ENCODE peak calls at places on chromosomes 11 and 22, in nine cellular contexts. One of them, this sample, is unnamed.

GRCh38 chr22:32473388-32473952 is 1.1 kb upstream of the FBXO7 start:
- ATAC-seq in right cardiac atrium: no peak
- ATAC-seq in sciatic nerve: peak
- ATAC-seq in CD8-positive, alpha-beta T cell: no peak
- ATAC-seq in left colon: peak
- ATAC-seq in activated CD8-positive, alpha-beta T cell treated with anti-CD3 and anti-CD28 coated beads for 36 hours: peak
- ATAC-seq in lower lobe of right lung: peak
- ATAC-seq in HepG2: peak
- ATAC-seq in activated B cell treated with CpG ODN at 0.5 μM for 24 hours: no peak
- ATAC-seq in this sample: no peak

GRCh38 chr11:62708423-62709261 is 1.2 kb downstream of the GNG3 start:
- ATAC-seq in right cardiac atrium: no peak
- ATAC-seq in sciatic nerve: peak
- ATAC-seq in CD8-positive, alpha-beta T cell: peak
- ATAC-seq in left colon: peak
- ATAC-seq in activated CD8-positive, alpha-beta T cell treated with anti-CD3 and anti-CD28 coated beads for 36 hours: peak
- ATAC-seq in lower lobe of right lung: peak
- ATAC-seq in HepG2: no peak
- ATAC-seq in activated B cell treated with CpG ODN at 0.5 μM for 24 hours: peak
- ATAC-seq in this sample: no peak

GRCh38 chr11:18794956-18795355 is 3.4 kb upstream of the PTPN5 start:
- ATAC-seq in right cardiac atrium: no peak
- ATAC-seq in sciatic nerve: no peak
- ATAC-seq in CD8-positive, alpha-beta T cell: no peak
- ATAC-seq in left colon: no peak
- ATAC-seq in activated CD8-positive, alpha-beta T cell treated with anti-CD3 and anti-CD28 coated beads for 36 hours: no peak
- ATAC-seq in lower lobe of right lung: no peak
- ATAC-seq in HepG2: no peak
- ATAC-seq in activated B cell treated with CpG ODN at 0.5 μM for 24 hours: no peak
- ATAC-seq in this sample: no peak

GRCh38 chr11:69167130-69167915 is 11.6 kb downstream of the SMIM38 start:
- ATAC-seq in right cardiac atrium: peak
- ATAC-seq in sciatic nerve: no peak
- ATAC-seq in CD8-positive, alpha-beta T cell: no peak
- ATAC-seq in left colon: no peak
- ATAC-seq in activated CD8-positive, alpha-beta T cell treated with anti-CD3 and anti-CD28 coated beads for 36 hours: no peak
- ATAC-seq in lower lobe of right lung: no peak
- ATAC-seq in HepG2: no peak
- ATAC-seq in activated B cell treated with CpG ODN at 0.5 μM for 24 hours: no peak
- ATAC-seq in this sample: no peak

GRCh38 chr11:45993438-45994064 is 71.1 kb downstream of the LARGE2 start:
- ATAC-seq in right cardiac atrium: peak
- ATAC-seq in sciatic nerve: peak
- ATAC-seq in CD8-positive, alpha-beta T cell: no peak
- ATAC-seq in left colon: no peak
- ATAC-seq in activated CD8-positive, alpha-beta T cell treated with anti-CD3 and anti-CD28 coated beads for 36 hours: no peak
- ATAC-seq in lower lobe of right lung: peak
- ATAC-seq in HepG2: no peak
- ATAC-seq in activated B cell treated with CpG ODN at 0.5 μM for 24 hours: no peak
- ATAC-seq in this sample: peak

GRCh38 chr11:128903248-128904041 is 12.3 kb downstream of the KCNJ5 start:
- ATAC-seq in right cardiac atrium: peak
- ATAC-seq in sciatic nerve: peak
- ATAC-seq in CD8-positive, alpha-beta T cell: no peak
- ATAC-seq in left colon: no peak
- ATAC-seq in activated CD8-positive, alpha-beta T cell treated with anti-CD3 and anti-CD28 coated beads for 36 hours: no peak
- ATAC-seq in lower lobe of right lung: peak
- ATAC-seq in HepG2: no peak
- ATAC-seq in activated B cell treated with CpG ODN at 0.5 μM for 24 hours: no peak
- ATAC-seq in this sample: peak

GRCh38 chr11:40280161-40281054 is 1179.0 kb downstream of the LRRC4C start:
- ATAC-seq in right cardiac atrium: peak
- ATAC-seq in sciatic nerve: peak
- ATAC-seq in CD8-positive, alpha-beta T cell: no peak
- ATAC-seq in left colon: no peak
- ATAC-seq in activated CD8-positive, alpha-beta T cell treated with anti-CD3 and anti-CD28 coated beads for 36 hours: no peak
- ATAC-seq in lower lobe of right lung: no peak
- ATAC-seq in HepG2: no peak
- ATAC-seq in activated B cell treated with CpG ODN at 0.5 μM for 24 hours: no peak
- ATAC-seq in this sample: no peak

GRCh38 chr11:59962103-59962474 is 1.7 kb upstream of the OOSP4A start:
- ATAC-seq in right cardiac atrium: no peak
- ATAC-seq in sciatic nerve: no peak
- ATAC-seq in CD8-positive, alpha-beta T cell: no peak
- ATAC-seq in left colon: peak
- ATAC-seq in activated CD8-positive, alpha-beta T cell treated with anti-CD3 and anti-CD28 coated beads for 36 hours: no peak
- ATAC-seq in lower lobe of right lung: no peak
- ATAC-seq in HepG2: peak
- ATAC-seq in activated B cell treated with CpG ODN at 0.5 μM for 24 hours: no peak
- ATAC-seq in this sample: no peak

GRCh38 chr22:28892175-28892731 is 8.9 kb downstream of the ZNRF3 start:
- ATAC-seq in right cardiac atrium: no peak
- ATAC-seq in sciatic nerve: no peak
- ATAC-seq in CD8-positive, alpha-beta T cell: no peak
- ATAC-seq in left colon: peak
- ATAC-seq in activated CD8-positive, alpha-beta T cell treated with anti-CD3 and anti-CD28 coated beads for 36 hours: no peak
- ATAC-seq in lower lobe of right lung: peak
- ATAC-seq in HepG2: peak
- ATAC-seq in activated B cell treated with CpG ODN at 0.5 μM for 24 hours: no peak
- ATAC-seq in this sample: no peak

GRCh38 chr11:129333873-129334272 is 41.8 kb upstream of the BARX2 start:
- ATAC-seq in right cardiac atrium: no peak
- ATAC-seq in sciatic nerve: no peak
- ATAC-seq in CD8-positive, alpha-beta T cell: no peak
- ATAC-seq in left colon: no peak
- ATAC-seq in activated CD8-positive, alpha-beta T cell treated with anti-CD3 and anti-CD28 coated beads for 36 hours: no peak
- ATAC-seq in lower lobe of right lung: no peak
- ATAC-seq in HepG2: peak
- ATAC-seq in activated B cell treated with CpG ODN at 0.5 μM for 24 hours: no peak
- ATAC-seq in this sample: no peak

GRCh38 chr11:130477646-130478203 is 29.3 kb downstream of the ADAMTS15 start:
- ATAC-seq in right cardiac atrium: no peak
- ATAC-seq in sciatic nerve: peak
- ATAC-seq in CD8-positive, alpha-beta T cell: no peak
- ATAC-seq in left colon: no peak
- ATAC-seq in activated CD8-positive, alpha-beta T cell treated with anti-CD3 and anti-CD28 coated beads for 36 hours: no peak
- ATAC-seq in lower lobe of right lung: no peak
- ATAC-seq in HepG2: no peak
- ATAC-seq in activated B cell treated with CpG ODN at 0.5 μM for 24 hours: no peak
- ATAC-seq in this sample: no peak

GRCh38 chr11:120903686-120904085 is 120.2 kb upstream of the TBCEL start:
- ATAC-seq in right cardiac atrium: no peak
- ATAC-seq in sciatic nerve: no peak
- ATAC-seq in CD8-positive, alpha-beta T cell: no peak
- ATAC-seq in left colon: no peak
- ATAC-seq in activated CD8-positive, alpha-beta T cell treated with anti-CD3 and anti-CD28 coated beads for 36 hours: no peak
- ATAC-seq in lower lobe of right lung: no peak
- ATAC-seq in HepG2: no peak
- ATAC-seq in activated B cell treated with CpG ODN at 0.5 μM for 24 hours: no peak
- ATAC-seq in this sample: no peak

GRCh38 chr22:31952459-31952858 is 8.1 kb downstream of the YWHAH start:
- ATAC-seq in right cardiac atrium: peak
- ATAC-seq in sciatic nerve: peak
- ATAC-seq in CD8-positive, alpha-beta T cell: no peak
- ATAC-seq in left colon: no peak
- ATAC-seq in activated CD8-positive, alpha-beta T cell treated with anti-CD3 and anti-CD28 coated beads for 36 hours: no peak
- ATAC-seq in lower lobe of right lung: no peak
- ATAC-seq in HepG2: no peak
- ATAC-seq in activated B cell treated with CpG ODN at 0.5 μM for 24 hours: no peak
- ATAC-seq in this sample: peak

GRCh38 chr11:64608260-64608538 is 17.2 kb downstream of the SLC22A12 start:
- ATAC-seq in right cardiac atrium: no peak
- ATAC-seq in sciatic nerve: no peak
- ATAC-seq in CD8-positive, alpha-beta T cell: no peak
- ATAC-seq in left colon: no peak
- ATAC-seq in activated CD8-positive, alpha-beta T cell treated with anti-CD3 and anti-CD28 coated beads for 36 hours: no peak
- ATAC-seq in lower lobe of right lung: no peak
- ATAC-seq in HepG2: no peak
- ATAC-seq in activated B cell treated with CpG ODN at 0.5 μM for 24 hours: no peak
- ATAC-seq in this sample: no peak

GRCh38 chr11:7569044-7569443 is 55.2 kb downstream of the PPFIBP2 start:
- ATAC-seq in right cardiac atrium: no peak
- ATAC-seq in sciatic nerve: no peak
- ATAC-seq in CD8-positive, alpha-beta T cell: no peak
- ATAC-seq in left colon: no peak
- ATAC-seq in activated CD8-positive, alpha-beta T cell treated with anti-CD3 and anti-CD28 coated beads for 36 hours: no peak
- ATAC-seq in lower lobe of right lung: no peak
- ATAC-seq in HepG2: no peak
- ATAC-seq in activated B cell treated with CpG ODN at 0.5 μM for 24 hours: no peak
- ATAC-seq in this sample: no peak

GRCh38 chr11:115111066-115111465 is 393.1 kb downstream of the CADM1 start:
- ATAC-seq in right cardiac atrium: no peak
- ATAC-seq in sciatic nerve: no peak
- ATAC-seq in CD8-positive, alpha-beta T cell: no peak
- ATAC-seq in left colon: no peak
- ATAC-seq in activated CD8-positive, alpha-beta T cell treated with anti-CD3 and anti-CD28 coated beads for 36 hours: no peak
- ATAC-seq in lower lobe of right lung: no peak
- ATAC-seq in HepG2: no peak
- ATAC-seq in activated B cell treated with CpG ODN at 0.5 μM for 24 hours: no peak
- ATAC-seq in this sample: no peak

GRCh38 chr11:44632466-44633123 is 67.1 kb downstream of the CD82 start:
- ATAC-seq in right cardiac atrium: peak
- ATAC-seq in sciatic nerve: no peak
- ATAC-seq in CD8-positive, alpha-beta T cell: no peak
- ATAC-seq in left colon: peak
- ATAC-seq in activated CD8-positive, alpha-beta T cell treated with anti-CD3 and anti-CD28 coated beads for 36 hours: peak
- ATAC-seq in lower lobe of right lung: peak
- ATAC-seq in HepG2: peak
- ATAC-seq in activated B cell treated with CpG ODN at 0.5 μM for 24 hours: peak
- ATAC-seq in this sample: no peak

GRCh38 chr11:43555811-43556210 is 124.7 kb upstream of the HSD17B12 start:
- ATAC-seq in right cardiac atrium: peak
- ATAC-seq in sciatic nerve: peak
- ATAC-seq in CD8-positive, alpha-beta T cell: no peak
- ATAC-seq in left colon: no peak
- ATAC-seq in activated CD8-positive, alpha-beta T cell treated with anti-CD3 and anti-CD28 coated beads for 36 hours: no peak
- ATAC-seq in lower lobe of right lung: peak
- ATAC-seq in HepG2: no peak
- ATAC-seq in activated B cell treated with CpG ODN at 0.5 μM for 24 hours: no peak
- ATAC-seq in this sample: peak

GRCh38 chr22:35488513-35488912 is 52.1 kb upstream of the RASD2 start:
- ATAC-seq in right cardiac atrium: no peak
- ATAC-seq in sciatic nerve: no peak
- ATAC-seq in CD8-positive, alpha-beta T cell: no peak
- ATAC-seq in left colon: peak
- ATAC-seq in activated CD8-positive, alpha-beta T cell treated with anti-CD3 and anti-CD28 coated beads for 36 hours: no peak
- ATAC-seq in lower lobe of right lung: no peak
- ATAC-seq in HepG2: no peak
- ATAC-seq in activated B cell treated with CpG ODN at 0.5 μM for 24 hours: no peak
- ATAC-seq in this sample: no peak

GRCh38 chr11:85918910-85919794 is 64.0 kb downstream of the CCDC83 start:
- ATAC-seq in right cardiac atrium: no peak
- ATAC-seq in sciatic nerve: no peak
- ATAC-seq in CD8-positive, alpha-beta T cell: no peak
- ATAC-seq in left colon: no peak
- ATAC-seq in activated CD8-positive, alpha-beta T cell treated with anti-CD3 and anti-CD28 coated beads for 36 hours: no peak
- ATAC-seq in lower lobe of right lung: no peak
- ATAC-seq in HepG2: peak
- ATAC-seq in activated B cell treated with CpG ODN at 0.5 μM for 24 hours: no peak
- ATAC-seq in this sample: no peak

GRCh38 chr22:23565942-23566715 is 14.0 kb downstream of the IGLL1 start:
- ATAC-seq in right cardiac atrium: peak
- ATAC-seq in sciatic nerve: peak
- ATAC-seq in CD8-positive, alpha-beta T cell: no peak
- ATAC-seq in left colon: peak
- ATAC-seq in activated CD8-positive, alpha-beta T cell treated with anti-CD3 and anti-CD28 coated beads for 36 hours: peak
- ATAC-seq in lower lobe of right lung: no peak
- ATAC-seq in HepG2: peak
- ATAC-seq in activated B cell treated with CpG ODN at 0.5 μM for 24 hours: peak
- ATAC-seq in this sample: no peak

GRCh38 chr11:93704237-93704636 is 37.1 kb downstream of the TAF1D start:
- ATAC-seq in right cardiac atrium: no peak
- ATAC-seq in sciatic nerve: no peak
- ATAC-seq in CD8-positive, alpha-beta T cell: no peak
- ATAC-seq in left colon: no peak
- ATAC-seq in activated CD8-positive, alpha-beta T cell treated with anti-CD3 and anti-CD28 coated beads for 36 hours: no peak
- ATAC-seq in lower lobe of right lung: no peak
- ATAC-seq in HepG2: no peak
- ATAC-seq in activated B cell treated with CpG ODN at 0.5 μM for 24 hours: no peak
- ATAC-seq in this sample: no peak

GRCh38 chr11:119723243-119723951 is 5.6 kb downstream of the NECTIN1 start:
- ATAC-seq in right cardiac atrium: no peak
- ATAC-seq in sciatic nerve: no peak
- ATAC-seq in CD8-positive, alpha-beta T cell: no peak
- ATAC-seq in left colon: no peak
- ATAC-seq in activated CD8-positive, alpha-beta T cell treated with anti-CD3 and anti-CD28 coated beads for 36 hours: no peak
- ATAC-seq in lower lobe of right lung: no peak
- ATAC-seq in HepG2: no peak
- ATAC-seq in activated B cell treated with CpG ODN at 0.5 μM for 24 hours: no peak
- ATAC-seq in this sample: no peak

GRCh38 chr11:72940417-72940816 is 126.2 kb downstream of the ATG16L2 start:
- ATAC-seq in right cardiac atrium: peak
- ATAC-seq in sciatic nerve: no peak
- ATAC-seq in CD8-positive, alpha-beta T cell: no peak
- ATAC-seq in left colon: no peak
- ATAC-seq in activated CD8-positive, alpha-beta T cell treated with anti-CD3 and anti-CD28 coated beads for 36 hours: no peak
- ATAC-seq in lower lobe of right lung: no peak
- ATAC-seq in HepG2: no peak
- ATAC-seq in activated B cell treated with CpG ODN at 0.5 μM for 24 hours: no peak
- ATAC-seq in this sample: no peak

GRCh38 chr11:2471804-2472096 is 26.9 kb downstream of the KCNQ1 start:
- ATAC-seq in right cardiac atrium: no peak
- ATAC-seq in sciatic nerve: no peak
- ATAC-seq in CD8-positive, alpha-beta T cell: no peak
- ATAC-seq in left colon: no peak
- ATAC-seq in activated CD8-positive, alpha-beta T cell treated with anti-CD3 and anti-CD28 coated beads for 36 hours: no peak
- ATAC-seq in lower lobe of right lung: no peak
- ATAC-seq in HepG2: no peak
- ATAC-seq in activated B cell treated with CpG ODN at 0.5 μM for 24 hours: no peak
- ATAC-seq in this sample: no peak

This sample was measured in gastroesophageal sphincter.